ENCODE peak calls at places on chromosomes 5 and 9, in seven cellular contexts. M is neural progenitor cell; P is fibroblast of lung; D is CD8-positive, alpha-beta T cell; I is psoas muscle; A is SK-N-SH; N is PC-3. G is an unnamed sample.

GRCh38 chr5:146751054-146751453 is 127.5 kb downstream of the PPP2R2B start:
- DNase-seq in M (no peak), P (no peak), D (no peak), I (no peak), A (no peak), N (peak; percentile 74), G (no peak)

GRCh38 chr5:155482428-155482827 is 468.9 kb downstream of the KIF4B start:
- DNase-seq in M (no peak), P (no peak), D (no peak), I (no peak), A (no peak), N (no peak), G (no peak)

GRCh38 chr9:37984672-37985611 is 81.0 kb upstream of the SLC25A51 start:
- DNase-seq in M (peak; percentile 37), P (peak; percentile 42), D (no peak), I (no peak), A (no peak), N (peak; percentile 23), G (no peak)

GRCh38 chr9:13447551-13448422 is 168.3 kb upstream of the MPDZ start:
- DNase-seq in M (no peak), P (peak; percentile 26), D (no peak), I (no peak), A (no peak), N (no peak), G (no peak)

GRCh38 chr5:52665544-52665943 is 122.2 kb upstream of the ITGA1 start:
- DNase-seq in M (no peak), P (peak; percentile 15), D (no peak), I (no peak), A (no peak), N (no peak), G (no peak)

GRCh38 chr5:148805323-148806290 is 20.8 kb upstream of the ADRB2 start:
- DNase-seq in M (no peak), P (no peak), D (no peak), I (peak; percentile 46), A (peak; percentile 36), N (peak; percentile 78), G (no peak)

GRCh38 chr5:145568581-145568980 is 266.6 kb downstream of the PRELID2 start:
- DNase-seq in M (no peak), P (peak; percentile 22), D (no peak), I (no peak), A (no peak), N (peak; percentile 25), G (no peak)

GRCh38 chr9:137804908-137805356 is 72.7 kb upstream of the CACNA1B start:
- DNase-seq in M (no peak), P (peak; percentile 6), D (no peak), I (no peak), A (no peak), N (peak; percentile 12), G (no peak)

GRCh38 chr5:15902050-15902449 is 277.5 kb downstream of the MARCHF11 start:
- DNase-seq in M (no peak), P (no peak), D (no peak), I (no peak), A (no peak), N (no peak), G (no peak)

GRCh38 chr9:38417003-38417965 is 7.0 kb downstream of the IGFBPL1 start:
- DNase-seq in M (peak; percentile 70), P (no peak), D (no peak), I (no peak), A (peak; percentile 68), N (peak; percentile 53), G (no peak)

GRCh38 chr9:81621785-81622243 is 67.5 kb downstream of the TLE1 start:
- DNase-seq in M (peak; percentile 95), P (no peak), D (no peak), I (no peak), A (no peak), N (no peak), G (no peak)

GRCh38 chr5:177372910-177373309 is 11.3 kb upstream of the SLC34A1 start:
- DNase-seq in M (no peak), P (no peak), D (no peak), I (no peak), A (no peak), N (no peak), G (peak; percentile 28)

GRCh38 chr5:73411927-73412596 is 36.5 kb downstream of the FOXD1 start:
- DNase-seq in M (peak; percentile 68), P (no peak), D (no peak), I (no peak), A (no peak), N (no peak), G (no peak)

GRCh38 chr5:134555889-134556311 is 30.4 kb downstream of the JADE2 start:
- DNase-seq in M (peak; percentile 68), P (peak; percentile 82), D (peak; percentile 69), I (peak; percentile 77), A (peak; percentile 90), N (peak; percentile 85), G (peak; percentile 83)

GRCh38 chr9:86997158-86997557 is 49.9 kb upstream of the GAS1 start:
- DNase-seq in M (peak; percentile 59), P (no peak), D (no peak), I (no peak), A (no peak), N (no peak), G (no peak)

GRCh38 chr5:136276946-136277345 is 84.0 kb upstream of the SMIM32 start:
- DNase-seq in M (no peak), P (no peak), D (no peak), I (no peak), A (no peak), N (peak; percentile 6), G (no peak)

GRCh38 chr9:6219040-6219439 is 3.4 kb downstream of the IL33 start:
- DNase-seq in M (no peak), P (no peak), D (no peak), I (no peak), A (no peak), N (no peak), G (no peak)
- H3K4me1 ChIP-seq in M (peaks cover 3% of the 10 kb centered on the region), P (no peaks in the 10 kb centered on the region), D (no peaks in the 10 kb centered on the region), I (no peaks in the 10 kb centered on the region), A (no peaks in the 10 kb centered on the region), N (no peaks in the 10 kb centered on the region), G (no peaks in the 10 kb centered on the region)

GRCh38 chr5:128574041-128574440 is 36.0 kb upstream of the FBN2 start:
- DNase-seq in M (no peak), P (no peak), D (no peak), I (no peak), A (no peak), N (peak; percentile 66), G (no peak)

DNA sequence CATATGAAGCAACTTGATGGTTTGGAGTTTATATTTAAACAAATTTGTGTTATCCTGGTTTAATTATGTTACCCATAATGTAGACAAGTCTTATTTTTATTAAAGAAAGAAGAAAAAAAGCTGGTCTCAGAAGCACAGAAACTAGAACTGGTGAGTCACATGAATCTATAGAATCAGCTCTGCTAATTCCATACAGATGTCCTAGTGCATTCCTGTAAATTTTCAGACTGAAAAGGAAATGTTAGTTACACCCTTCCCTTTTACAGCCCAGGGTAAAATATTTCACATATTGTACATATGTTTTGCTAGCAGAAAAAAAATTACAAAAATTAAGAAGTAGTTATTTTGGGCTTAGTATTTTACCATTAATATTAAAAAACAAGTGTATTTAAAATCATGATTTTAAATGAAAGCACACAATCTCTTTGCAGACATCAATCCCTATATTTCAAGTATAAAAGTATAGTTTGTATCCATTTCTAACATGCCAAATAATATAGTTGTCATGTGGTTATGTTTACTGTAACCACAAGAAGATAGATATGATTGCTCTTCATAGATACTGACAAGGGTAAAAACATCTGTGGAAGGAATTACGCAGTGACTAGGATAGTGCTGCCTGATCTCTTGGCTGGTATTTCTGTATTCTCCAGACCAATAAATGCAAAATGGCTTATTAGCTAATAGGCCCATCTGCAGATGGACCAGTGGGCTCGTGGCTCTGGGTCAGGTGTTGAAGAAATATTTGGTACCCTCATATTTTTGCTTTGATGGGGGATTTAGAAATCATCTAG is 34.7 kb upstream of the FBN2 start:
- DNase-seq in M (no peak), P (peak; percentile 37), D (no peak), I (no peak), A (no peak), N (peak; percentile 27), G (no peak)
- H3K27ac ChIP-seq in M (no peak overlapping the region), P (no peak overlapping the region), D (no peak overlapping the region), I (no peak overlapping the region), A (peak overlapping the region; percentile 74), N (no peak overlapping the region), G (no peak overlapping the region)

GRCh38 chr5:172805736-172806255 is 28.3 kb upstream of the ERGIC1 start:
- DNase-seq in M (no peak), P (no peak), D (no peak), I (no peak), A (no peak), N (no peak), G (no peak)

GRCh38 chr5:172805018-172805683 is 28.9 kb upstream of the ERGIC1 start:
- DNase-seq in M (no peak), P (no peak), D (no peak), I (no peak), A (no peak), N (no peak), G (no peak)

GRCh38 chr5:172807766-172808311 is 26.2 kb upstream of the ERGIC1 start:
- DNase-seq in M (no peak), P (no peak), D (no peak), I (no peak), A (no peak), N (no peak), G (no peak)

GRCh38 chr5:172809774-172810173 is 24.3 kb upstream of the ERGIC1 start:
- DNase-seq in M (no peak), P (no peak), D (no peak), I (no peak), A (no peak), N (no peak), G (no peak)

DNA sequence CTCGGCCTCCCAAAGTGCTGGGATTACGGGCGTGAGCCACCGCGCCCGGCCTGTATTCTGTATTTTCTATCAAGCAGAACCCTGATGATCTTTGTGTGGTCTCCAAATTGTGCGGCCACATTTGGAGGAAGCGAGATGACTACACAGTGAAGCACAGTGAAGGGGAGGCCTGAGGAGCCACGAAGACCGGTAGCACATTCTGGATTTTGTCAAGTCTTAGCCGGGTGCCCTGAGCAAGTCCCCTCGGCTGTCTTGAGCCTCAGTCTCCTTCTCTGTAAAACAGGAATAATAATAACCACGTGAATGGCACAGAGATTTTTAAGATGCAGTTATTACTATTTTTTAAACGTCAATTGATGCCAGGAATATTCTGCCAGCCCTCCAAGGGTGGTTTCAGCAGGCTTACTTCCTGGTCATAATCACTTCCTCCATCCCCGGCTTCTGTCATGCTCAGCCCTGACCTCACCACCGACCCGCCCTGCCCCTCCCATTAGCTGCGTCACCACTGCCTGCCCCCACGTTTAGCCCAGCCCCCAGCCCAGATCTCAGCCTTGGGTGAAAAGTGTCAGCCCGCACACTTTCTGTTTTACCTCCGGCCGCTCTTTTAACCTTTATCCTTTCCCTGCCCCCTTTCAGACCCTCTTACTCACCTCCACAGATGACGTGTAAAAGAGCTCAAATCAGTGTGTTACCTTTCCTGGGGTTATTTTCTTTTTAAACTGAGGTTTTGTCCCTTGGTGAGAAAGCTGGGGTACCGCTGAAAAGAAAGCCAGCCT is 27.0 kb upstream of the ERGIC1 start:
- DNase-seq in M (peak; percentile 56), P (peak; percentile 90), D (peak; percentile 73), I (peak; percentile 93), A (no peak), N (peak; percentile 75), G (peak; percentile 75)
- H3K4me3 ChIP-seq in M (no peak overlapping the region), P (no peak overlapping the region), D (peak overlapping the region; percentile 39), I (peak overlapping the region; percentile 48), A (no peak overlapping the region), N (no peak overlapping the region), G (no peak overlapping the region)

DNA sequence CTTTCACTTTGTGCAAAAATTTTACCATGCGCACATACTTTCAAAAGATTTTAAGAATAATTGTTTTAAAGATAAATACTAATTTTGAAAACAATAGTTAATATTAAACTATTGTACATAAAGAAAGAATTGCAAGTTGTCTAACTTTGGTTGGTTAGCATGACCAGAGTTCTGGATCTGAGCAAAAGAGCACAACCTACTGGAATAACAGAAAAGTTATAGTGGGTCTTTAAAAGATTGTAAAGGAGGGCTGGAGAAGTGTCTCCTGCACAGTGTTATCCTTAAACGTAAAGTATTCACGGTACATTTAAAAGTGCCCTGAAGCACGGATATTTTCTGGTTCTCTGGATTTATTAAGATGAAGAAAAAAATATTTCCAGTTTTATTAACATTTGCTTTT is 70.6 kb downstream of the GLIS3 start:
- DNase-seq in M (no peak), P (no peak), D (no peak), I (no peak), A (no peak), N (no peak), G (no peak)
- H3K4me1 ChIP-seq in M (peaks cover 34% of the 10 kb centered on the region), P (peaks cover 8% of the 10 kb centered on the region), D (no peaks in the 10 kb centered on the region), I (no peaks in the 10 kb centered on the region), A (no peaks in the 10 kb centered on the region), N (peaks cover 28% of the 10 kb centered on the region), G (no peaks in the 10 kb centered on the region)